ENCODE peak calls at places on chromosome X, in six cellular contexts. R is Karpas-422, N is neuronal stem cell, I is endothelial cell of umbilical vein, K is mammary epithelial cell, B is H9. C is an unnamed sample.

GRCh38 chrX:132001127-132001526 is 22.0 kb upstream of the STK26 start:
- DNase-seq in R (no peak), N (no peak), I (no peak), K (peak; percentile 77), B (no peak), C (no peak)

GRCh38 chrX:117969782-117970181 is 146.8 kb downstream of the KLHL13 start:
- DNase-seq in R (no peak), N (no peak), I (no peak), K (no peak), B (no peak), C (no peak)

GRCh38 chrX:154748712-154749339 is 2.1 kb downstream of the GAB3 start:
- DNase-seq in R (peak; percentile 90), N (peak; percentile 23), I (peak; percentile 69), K (peak; percentile 45), B (no peak), C (peak; percentile 72)

GRCh38 chrX:39731735-39732134 is 366.0 kb downstream of the BCOR start:
- DNase-seq in R (no peak), N (no peak), I (no peak), K (no peak), B (no peak), C (no peak)

GRCh38 chrX:57155171-57155570 is 18.0 kb upstream of the SPIN2A start:
- DNase-seq in R (no peak), N (no peak), I (no peak), K (no peak), B (no peak), C (peak; percentile 15)

GRCh38 chrX:9467751-9468150 is 2.9 kb downstream of the TBL1X start:
- DNase-seq in R (no peak), N (no peak), I (no peak), K (no peak), B (peak; percentile 34), C (no peak)

GRCh38 chrX:20463296-20464075 is 196.8 kb upstream of the RPS6KA3 start:
- DNase-seq in R (no peak), N (no peak), I (no peak), K (no peak), B (no peak), C (no peak)

GRCh38 chrX:155127465-155127864 is 56.2 kb downstream of the BRCC3 start:
- DNase-seq in R (no peak), N (no peak), I (no peak), K (no peak), B (no peak), C (no peak)

GRCh38 chrX:118221257-118221656 is 104.6 kb upstream of the KLHL13 start:
- DNase-seq in R (no peak), N (no peak), I (peak; percentile 37), K (no peak), B (no peak), C (no peak)

GRCh38 chrX:72604705-72605104 is 32.1 kb upstream of the HDAC8 start:
- DNase-seq in R (no peak), N (no peak), I (no peak), K (no peak), B (no peak), C (no peak)

GRCh38 chrX:48938721-48939416 is 18.5 kb downstream of the OTUD5 start:
- DNase-seq in R (no peak), N (no peak), I (no peak), K (no peak), B (no peak), C (no peak)

DNA sequence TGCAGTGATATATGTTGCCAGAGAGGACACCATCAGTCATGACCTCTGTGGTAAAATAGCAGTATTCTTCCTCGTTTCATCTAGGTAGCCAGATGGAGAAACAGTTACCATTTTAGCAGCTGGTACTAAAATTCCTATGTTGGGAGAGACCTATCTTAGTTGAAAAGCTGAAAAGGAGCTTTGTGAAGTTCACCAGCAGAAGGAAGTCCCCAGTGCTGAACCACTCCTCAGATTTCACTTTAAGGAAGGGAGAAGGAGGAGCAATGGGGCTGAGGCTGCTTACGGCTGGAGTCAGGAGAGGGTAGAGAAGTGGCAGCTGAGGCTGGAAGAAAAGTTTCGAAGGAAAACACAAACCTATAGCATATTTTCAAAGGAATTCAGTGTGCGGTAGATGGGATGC is 103.7 kb downstream of the ATXN3L start:
- DNase-seq in R (no peak), N (no peak), I (no peak), K (no peak), B (no peak), C (no peak)
- H3K4me2 ChIP-seq in R (no peak overlapping the region), N (no peak overlapping the region), I (no peak overlapping the region), K (no peak overlapping the region), B (no peak overlapping the region), C (no peak overlapping the region)

GRCh38 chrX:37455381-37455780 is 106.2 kb downstream of the PRRG1 start:
- DNase-seq in R (no peak), N (no peak), I (no peak), K (peak; percentile 2), B (no peak), C (no peak)

GRCh38 chrX:37453821-37454220 is 104.7 kb downstream of the PRRG1 start:
- DNase-seq in R (no peak), N (no peak), I (no peak), K (peak; percentile 8), B (no peak), C (no peak)

GRCh38 chrX:37454537-37455285 is 105.5 kb downstream of the PRRG1 start:
- DNase-seq in R (no peak), N (no peak), I (peak; percentile 32), K (peak; percentile 82), B (peak; percentile 48), C (peak; percentile 25)
- H3K4me2 ChIP-seq in R (no peak overlapping the region), N (no peak overlapping the region), I (peak overlapping the region; percentile 36), K (peak overlapping the region; percentile 68), B (no peak overlapping the region), C (no peak overlapping the region)

DNA sequence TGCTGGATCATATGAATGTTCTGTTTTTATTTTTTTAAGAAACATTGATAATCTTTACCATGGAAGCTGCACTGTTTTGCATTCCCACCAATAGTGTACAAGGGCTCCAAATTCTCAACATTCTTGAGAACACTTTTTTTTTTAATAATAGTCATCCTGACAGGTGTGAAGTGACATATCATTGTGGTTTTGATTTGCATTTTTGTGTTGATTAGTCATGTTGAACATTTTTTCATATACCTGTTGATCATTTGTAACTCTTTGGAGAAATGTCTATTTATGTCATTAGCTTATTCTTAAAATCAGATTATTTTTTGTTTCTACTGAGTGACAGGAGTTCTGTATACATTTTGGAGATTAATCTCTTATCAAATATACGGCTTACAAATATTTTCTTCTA is 408.5 kb downstream of the GLUD2 start:
- DNase-seq in R (no peak), N (no peak), I (no peak), K (peak; percentile 1), B (no peak), C (no peak)
- H3K4me2 ChIP-seq in R (no peak overlapping the region), N (no peak overlapping the region), I (no peak overlapping the region), K (no peak overlapping the region), B (no peak overlapping the region), C (no peak overlapping the region)

GRCh38 chrX:31420302-31420701 is 348.5 kb upstream of the FTHL17 start:
- DNase-seq in R (no peak), N (no peak), I (no peak), K (no peak), B (no peak), C (no peak)
- H3K4me2 ChIP-seq in R (no peak overlapping the region), N (no peak overlapping the region), I (no peak overlapping the region), K (no peak overlapping the region), B (no peak overlapping the region), C (no peak overlapping the region)

GRCh38 chrX:150857453-150857852 is 41.0 kb downstream of the CD99L2 start:
- DNase-seq in R (no peak), N (no peak), I (no peak), K (no peak), B (no peak), C (no peak)
- H3K4me2 ChIP-seq in R (no peak overlapping the region), N (no peak overlapping the region), I (no peak overlapping the region), K (no peak overlapping the region), B (no peak overlapping the region), C (no peak overlapping the region)

GRCh38 chrX:265502-265901 is 15.7 kb upstream of the PLCXD1 start:
- DNase-seq in R (no peak), N (no peak), I (no peak), K (no peak), B (no peak), C (no peak)
- H3K4me2 ChIP-seq in R (no peak overlapping the region), N (no peak overlapping the region), I (no peak overlapping the region), K (no peak overlapping the region), B (no peak overlapping the region), C (no peak overlapping the region)

GRCh38 chrX:2266445-2267349 is 234.1 kb downstream of the DHRSX start:
- DNase-seq in R (no peak), N (no peak), I (no peak), K (no peak), B (no peak), C (no peak)

GRCh38 chrX:2267890-2268289 is 232.9 kb downstream of the DHRSX start:
- DNase-seq in R (no peak), N (no peak), I (no peak), K (no peak), B (no peak), C (no peak)

GRCh38 chrX:2272337-2272736 is 228.4 kb downstream of the DHRSX start:
- DNase-seq in R (no peak), N (peak; percentile 84), I (no peak), K (no peak), B (no peak), C (peak; percentile 26)
- H3K4me2 ChIP-seq in R (no peak overlapping the region), N (no peak overlapping the region), I (no peak overlapping the region), K (no peak overlapping the region), B (no peak overlapping the region), C (no peak overlapping the region)